ENCODE peak calls at places on chromosomes 3 and 15, in four cellular contexts. F, P, S and A are unnamed samples.

GRCh38 chr3:35817212-35817611 is 177.9 kb downstream of the ARPP21 start:
- DNase-seq in P (no peak), F (no peak), S (no peak), A (no peak)

GRCh38 chr3:8644748-8645390 is at the start of gene SSUH2:
- DNase-seq in P (no peak), F (no peak), S (no peak), A (no peak)

GRCh38 chr15:93164409-93164808 is 75.4 kb upstream of the RGMA start:
- DNase-seq in P (no peak), S (no peak), F (no peak), A (no peak)

GRCh38 chr15:23566070-23567050 is 886 bp downstream of the MKRN3 start:
- DNase-seq in F (no peak), P (no peak), S (no peak), A (no peak)

GRCh38 chr3:8635625-8636024 is 9.0 kb downstream of the SSUH2 start:
- DNase-seq in P (no peak), S (no peak), F (no peak), A (no peak)

GRCh38 chr3:96814581-96815567 is at the start of gene EPHA6:
- DNase-seq in P (no peak), F (no peak), S (no peak), A (peak; percentile 12)

GRCh38 chr3:183265713-183266417 is 12.8 kb downstream of the B3GNT5 start:
- DNase-seq in S (no peak), F (no peak), P (peak; percentile 66), A (peak; percentile 51)

GRCh38 chr3:13623101-13623654 is 74.3 kb downstream of the FBLN2 start:
- DNase-seq in P (no peak), S (no peak), F (peak; percentile 42), A (no peak)

GRCh38 chr3:24318668-24319287 is 175.9 kb downstream of the THRB start:
- DNase-seq in F (no peak), S (no peak), P (peak; percentile 63), A (no peak)

GRCh38 chr15:45333550-45333949 is 44.8 kb downstream of the GATM start:
- DNase-seq in S (peak; percentile 16), F (peak; percentile 58), P (peak; percentile 77), A (no peak)

GRCh38 chr3:108156312-108156853 is 65.6 kb upstream of the CD47 start:
- DNase-seq in P (no peak), S (no peak), F (no peak), A (no peak)

GRCh38 chr3:145411605-145412004 is 749.4 kb downstream of the PLOD2 start:
- DNase-seq in S (no peak), F (no peak), P (no peak), A (no peak)

GRCh38 chr3:66115858-66116654 is 77.3 kb upstream of the MAGI1 start:
- DNase-seq in F (peak; percentile 67), S (peak; percentile 26), P (peak; percentile 96), A (peak; percentile 36)

GRCh38 chr3:22713936-22714335 is 489.2 kb upstream of the UBE2E2 start:
- DNase-seq in P (peak; percentile 91), S (no peak), F (no peak), A (peak; percentile 10)

GRCh38 chr15:31197497-31198414 is 96.2 kb upstream of the TRPM1 start:
- DNase-seq in S (no peak), P (peak; percentile 30), F (no peak), A (peak; percentile 36)

GRCh38 chr3:11350374-11350773 is 78.2 kb downstream of the ATG7 start:
- DNase-seq in S (no peak), F (no peak), P (no peak), A (no peak)

GRCh38 chr3:148848410-148848809 is 16.7 kb upstream of the CPA3 start:
- DNase-seq in P (no peak), S (no peak), F (no peak), A (no peak)

GRCh38 chr3:101633186-101633585 is 43.7 kb downstream of the ZBTB11 start:
- DNase-seq in P (no peak), S (no peak), F (no peak), A (no peak)

GRCh38 chr15:91752081-91752810 is 101.3 kb upstream of the SLCO3A1 start:
- DNase-seq in S (no peak), P (no peak), F (no peak), A (no peak)

GRCh38 chr3:13092621-13093339 is 19.6 kb upstream of the IQSEC1 start:
- DNase-seq in P (no peak), S (peak; percentile 53), F (no peak), A (peak; percentile 73)

GRCh38 chr3:71444028-71444860 is 139.3 kb downstream of the FOXP1 start:
- DNase-seq in F (peak; percentile 83), S (peak; percentile 39), P (peak; percentile 73), A (peak; percentile 20)

GRCh38 chr3:65785065-65785645 is 253.6 kb downstream of the MAGI1 start:
- DNase-seq in P (peak; percentile 79), F (no peak), S (peak; percentile 12), A (no peak)

GRCh38 chr3:119294402-119294888 is 262 bp downstream of the ARHGAP31 start:
- DNase-seq in P (no peak), S (peak; percentile 45), F (peak; percentile 80), A (peak; percentile 44)

GRCh38 chr15:68186671-68187397 is 18.3 kb downstream of the CALML4 start:
- DNase-seq in S (no peak), F (no peak), P (peak; percentile 76), A (no peak)

GRCh38 chr3:116939550-116939949 is 230.0 kb downstream of the TUSC7 start:
- DNase-seq in P (no peak), F (no peak), S (no peak), A (no peak)

GRCh38 chr15:49881433-49881832 is 237.6 kb downstream of the ATP8B4 start:
- DNase-seq in P (no peak), F (no peak), S (no peak), A (no peak)

GRCh38 chr3:14902719-14903118 is 44.7 kb upstream of the NR2C2 start:
- DNase-seq in S (peak; percentile 38), F (peak; percentile 64), P (peak; percentile 11), A (peak; percentile 40)

GRCh38 chr3:47732143-47732542 is 49.5 kb downstream of the SMARCC1 start:
- DNase-seq in F (no peak), P (no peak), S (no peak), A (no peak)

GRCh38 chr3:178787960-178788359 is 251.7 kb downstream of the KCNMB2 start:
- DNase-seq in F (no peak), S (no peak), P (no peak), A (no peak)

GRCh38 chr3:171379281-171379680 is 80.9 kb downstream of the TNIK start:
- DNase-seq in F (no peak), S (no peak), P (no peak), A (no peak)

GRCh38 chr3:139533781-139534443 is 5.6 kb downstream of the RBP1 start:
- DNase-seq in S (no peak), F (peak; percentile 60), P (peak; percentile 69), A (peak; percentile 53)

GRCh38 chr3:44729384-44729910 is at the start of gene ZNF501:
- DNase-seq in F (peak; percentile 96), S (peak; percentile 91), P (peak; percentile 97), A (peak; percentile 95)

GRCh38 chr3:149003653-149004305 is 12.4 kb downstream of the GYG1 start:
- DNase-seq in F (no peak), P (no peak), S (no peak), A (no peak)

GRCh38 chr3:146504546-146505197 is 35.3 kb upstream of the PLSCR2 start:
- DNase-seq in F (no peak), P (no peak), S (no peak), A (no peak)

GRCh38 chr3:10932596-10932995 is 60.0 kb upstream of the SLC6A1 start:
- DNase-seq in S (no peak), F (no peak), P (no peak), A (no peak)

GRCh38 chr3:162932503-162932902 is 1435.9 kb downstream of the OTOL1 start:
- DNase-seq in F (no peak), S (no peak), P (no peak), A (no peak)

GRCh38 chr3:46661776-46662766 is 31.4 kb downstream of the ALS2CL start:
- DNase-seq in S (no peak), F (no peak), P (no peak), A (no peak)

GRCh38 chr15:44427756-44428724 is 611 bp downstream of the CTDSPL2 start:
- DNase-seq in F (no peak), S (no peak), P (peak; percentile 71), A (peak; percentile 71)

GRCh38 chr3:196660381-196661166 is 21.1 kb downstream of the NRROS start:
- DNase-seq in S (no peak), P (no peak), F (no peak), A (peak; percentile 75)

GRCh38 chr3:24494616-24495333 is at the start of gene THRB:
- DNase-seq in S (peak; percentile 32), F (peak; percentile 89), P (peak; percentile 66), A (peak; percentile 82)

GRCh38 chr15:40340038-40340739 is 550 bp downstream of the CCDC9B start:
- DNase-seq in P (peak; percentile 82), S (peak; percentile 47), F (peak; percentile 93), A (peak; percentile 76)

GRCh38 chr15:40338041-40338657 is 2.6 kb downstream of the CCDC9B start:
- DNase-seq in S (peak; percentile 54), P (peak; percentile 76), F (peak; percentile 90), A (peak; percentile 84)

GRCh38 chr15:40340740-40341400 is at the start of gene CCDC9B:
- DNase-seq in P (peak; percentile 91), F (peak; percentile 95), S (peak; percentile 90), A (peak; percentile 88)

GRCh38 chr15:40338921-40339620 is 1.7 kb downstream of the CCDC9B start:
- DNase-seq in S (no peak), F (peak; percentile 82), P (peak; percentile 76), A (peak; percentile 85)

DNA sequence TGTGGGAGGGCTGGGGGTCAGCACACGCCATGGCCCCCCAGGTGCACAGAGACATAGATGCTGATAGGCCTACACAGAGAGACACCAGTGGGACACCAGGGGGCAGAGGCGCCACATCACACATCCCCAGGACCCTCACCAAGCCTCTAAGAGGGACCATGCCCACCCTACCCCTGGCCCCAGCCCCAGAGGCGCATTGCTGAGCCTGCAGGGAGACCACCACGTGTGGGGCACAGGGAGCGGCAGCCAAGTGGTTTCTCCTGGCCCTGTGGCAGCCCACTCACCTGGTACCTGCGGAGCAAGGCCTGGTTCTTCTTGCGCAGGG is 1.2 kb downstream of the CCDC9B start:
- DNase-seq in P (no peak), F (no peak), S (no peak), A (no peak)
- H3K4me3 ChIP-seq in P (no peak overlapping the region), F (no peak overlapping the region), S (peak overlapping the region; percentile 25), A (no peak overlapping the region)

GRCh38 chr3:51386159-51386851 is 1.2 kb downstream of the MANF start:
- DNase-seq in S (no peak), P (no peak), F (no peak), A (no peak)
- H3K27ac ChIP-seq in S (peak overlapping the region; percentile 86), P (peak overlapping the region; percentile 32), F (no peak overlapping the region), A (peak overlapping the region; percentile 92)

DNA sequence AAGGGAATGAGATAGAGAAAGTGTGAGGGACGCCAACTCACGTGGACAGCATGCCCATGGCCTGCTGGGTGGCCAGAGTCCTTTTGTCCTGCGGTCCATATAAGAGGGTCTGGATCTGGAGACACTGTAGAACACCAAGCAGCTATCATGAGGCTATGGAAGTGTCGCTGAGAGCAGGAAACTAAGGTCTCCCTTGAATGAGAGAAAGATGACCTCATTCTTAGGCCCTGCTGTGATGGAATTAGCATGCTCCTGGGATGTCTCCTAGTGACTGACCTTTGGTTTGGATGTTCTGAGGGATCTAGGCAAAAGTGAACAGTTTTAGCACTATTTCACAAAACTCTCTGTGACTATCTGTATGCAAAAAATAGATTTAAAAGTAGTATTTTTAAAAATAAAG is 34.4 kb downstream of the SYNM start:
- DNase-seq in P (no peak), F (no peak), S (no peak), A (no peak)
- H3K4me1 ChIP-seq in P (peaks cover 14% of the 10 kb centered on the region), F (no peaks in the 10 kb centered on the region), S (no peaks in the 10 kb centered on the region), A (peaks cover 11% of the 10 kb centered on the region)

GRCh38 chr3:127045435-127046045 is 62.6 kb downstream of the PLXNA1 start:
- DNase-seq in F (no peak), S (no peak), P (no peak), A (peak; percentile 7)
- H3K4me3 ChIP-seq in F (no peak overlapping the region), S (no peak overlapping the region), P (no peak overlapping the region), A (no peak overlapping the region)